ENCODE peak calls at places on chromosomes 1 and 21, in six cellular contexts. M is brain microvascular endothelial cell; H is activated T-cell treated with anti-CD3 and anti-CD28 coated beads for 1 hour; D is MM.1S; C is GDM1; R is stimulated activated CD4-positive, alpha-beta T cell treated with anti-CD3 and anti-CD28 coated beads, Interleukin-12 subunit alpha, Interleukin-12 subunit beta, amount 100 ng/mL, for 4 hours. Y is an unnamed sample.

GRCh38 chr1:3632716-3633343 is 8.0 kb downstream of the TPRG1L start:
- DNase-seq in R (no peak), C (no peak), D (no peak), H (no peak), M (no peak), Y (no peak)

GRCh38 chr1:152884966-152885624 is 7.0 kb downstream of the SMCP start:
- DNase-seq in C (no peak), R (no peak), M (peak; percentile 2), H (no peak), D (no peak), Y (no peak)

GRCh38 chr1:184101116-184101515 is 49.6 kb downstream of the TSEN15 start:
- DNase-seq in C (no peak), R (no peak), H (no peak), M (no peak), D (no peak), Y (no peak)

GRCh38 chr1:181551249-181551648 is 67.9 kb downstream of the CACNA1E start:
- DNase-seq in H (no peak), M (no peak), C (no peak), D (no peak), R (no peak), Y (no peak)

GRCh38 chr1:16977377-16977776 is 3.0 kb downstream of the MFAP2 start:
- DNase-seq in R (no peak), D (no peak), M (no peak), H (no peak), C (no peak), Y (no peak)

GRCh38 chr1:243950166-243950565 is 100.1 kb upstream of the AKT3 start:
- DNase-seq in H (no peak), C (no peak), M (peak; percentile 83), R (no peak), D (no peak), Y (peak; percentile 43)

GRCh38 chr1:15820478-15820877 is 13.0 kb upstream of the UQCRHL start:
- DNase-seq in D (no peak), H (no peak), M (no peak), R (no peak), C (no peak), Y (no peak)

GRCh38 chr1:206925116-206925736 is 3.5 kb upstream of the FCMR start:
- DNase-seq in R (no peak), H (peak; percentile 46), D (no peak), M (no peak), C (no peak), Y (no peak)

GRCh38 chr1:76607712-76608111 is 259.6 kb upstream of the ST6GALNAC5 start:
- DNase-seq in R (no peak), D (no peak), C (no peak), M (no peak), H (no peak), Y (no peak)

GRCh38 chr1:201726700-201727099 is 102.3 kb upstream of the IPO9 start:
- DNase-seq in M (no peak), C (no peak), R (no peak), H (no peak), D (no peak), Y (no peak)

GRCh38 chr1:8836228-8836627 is 18.8 kb upstream of the RERE start:
- DNase-seq in D (no peak), C (no peak), M (no peak), H (no peak), R (no peak), Y (no peak)

GRCh38 chr1:232566093-232566492 is 63.8 kb downstream of the SIPA1L2 start:
- DNase-seq in R (no peak), M (no peak), C (no peak), H (no peak), D (no peak), Y (no peak)

GRCh38 chr1:6347641-6348487 is 45.7 kb downstream of the ACOT7 start:
- DNase-seq in D (peak; percentile 21), C (peak; percentile 30), M (no peak), R (peak; percentile 62), H (peak; percentile 63), Y (no peak)

GRCh38 chr1:231606712-231607111 is 19.9 kb upstream of the DISC1 start:
- DNase-seq in H (no peak), D (no peak), R (no peak), C (no peak), M (peak; percentile 36), Y (no peak)

GRCh38 chr1:192794768-192795035 is 14.1 kb upstream of the RGS2 start:
- DNase-seq in M (no peak), H (no peak), D (no peak), C (no peak), R (no peak), Y (no peak)

GRCh38 chr1:110302836-110303235 is 36.3 kb upstream of the RBM15 start:
- DNase-seq in C (no peak), H (no peak), D (no peak), R (no peak), M (no peak), Y (no peak)

GRCh38 chr1:91273875-91274274 is 130.8 kb downstream of the HFM1 start:
- DNase-seq in M (no peak), C (no peak), H (no peak), D (no peak), R (no peak), Y (no peak)

GRCh38 chr1:221166162-221166500 is 286.9 kb downstream of the HLX start:
- DNase-seq in M (no peak), D (no peak), R (no peak), H (no peak), C (no peak), Y (peak; percentile 89)

GRCh38 chr1:16984717-16985116 is 4.3 kb upstream of the MFAP2 start:
- DNase-seq in R (no peak), C (no peak), D (no peak), H (no peak), M (peak; percentile 59), Y (no peak)

GRCh38 chr1:71510725-71511124 is 429.9 kb upstream of the ZRANB2 start:
- DNase-seq in D (peak; percentile 11), H (no peak), R (no peak), M (no peak), C (no peak), Y (no peak)

GRCh38 chr1:23217421-23218115 is at the start of gene HTR1D:
- DNase-seq in H (no peak), C (no peak), D (no peak), M (no peak), R (peak; percentile 3), Y (no peak)

GRCh38 chr1:7453038-7453437 is 318.1 kb upstream of the VAMP3 start:
- DNase-seq in H (no peak), C (no peak), D (no peak), M (no peak), R (no peak), Y (no peak)

GRCh38 chr1:207002731-207003146 is 29.8 kb downstream of the C1orf116 start:
- DNase-seq in H (no peak), M (no peak), C (no peak), R (no peak), D (no peak), Y (no peak)

GRCh38 chr1:237677979-237678378 is 212.7 kb downstream of the ZP4 start:
- DNase-seq in C (no peak), D (peak; percentile 47), M (peak; percentile 40), R (no peak), H (no peak), Y (peak; percentile 83)

GRCh38 chr1:183600136-183600535 is 9.9 kb upstream of the NCF2 start:
- DNase-seq in H (no peak), C (no peak), M (peak; percentile 84), R (no peak), D (no peak), Y (no peak)

GRCh38 chr1:2803086-2803930 is 1.8 kb upstream of the TTC34 start:
- DNase-seq in H (no peak), R (no peak), M (no peak), D (no peak), C (no peak), Y (no peak)

GRCh38 chr1:160420881-160421842 is 20.8 kb downstream of the VANGL2 start:
- DNase-seq in R (no peak), C (no peak), H (no peak), M (no peak), D (no peak), Y (no peak)

GRCh38 chr1:36207339-36207738 is 16.9 kb upstream of the THRAP3 start:
- DNase-seq in H (no peak), D (peak; percentile 11), M (peak; percentile 42), R (no peak), C (no peak), Y (peak; percentile 17)

GRCh38 chr1:53591924-53592323 is 132.7 kb downstream of the DMRTB1 start:
- DNase-seq in R (no peak), M (no peak), C (no peak), H (no peak), D (no peak), Y (no peak)

GRCh38 chr1:25106352-25106751 is 126.0 kb downstream of the SYF2 start:
- DNase-seq in D (no peak), R (no peak), M (no peak), C (no peak), H (no peak), Y (no peak)

GRCh38 chr1:79128726-79129125 is 122.2 kb upstream of the ADGRL4 start:
- DNase-seq in M (peak; percentile 54), C (no peak), H (no peak), R (no peak), D (no peak), Y (no peak)

GRCh38 chr1:40477680-40478057 is 579 bp downstream of the ZFP69 start:
- DNase-seq in M (peak; percentile 2), R (peak; percentile 18), H (no peak), D (no peak), C (no peak), Y (no peak)

GRCh38 chr21:21111309-21111920 is 113.2 kb downstream of the NCAM2 start:
- DNase-seq in C (no peak), M (no peak), R (no peak), D (no peak), H (no peak), Y (no peak)

GRCh38 chr21:30668776-30669175 is 26.1 kb downstream of the KRTAP20-3 start:
- DNase-seq in H (no peak), M (no peak), R (no peak), C (no peak), D (no peak), Y (no peak)

GRCh38 chr1:37294514-37294913 is 179.9 kb upstream of the ZC3H12A start:
- DNase-seq in D (no peak), M (no peak), H (no peak), R (no peak), C (no peak), Y (no peak)

Y was measured in kidney glomerular epithelial cell.